ENCODE peak calls at places on chromosomes 11 and 22, in seven cellular contexts. One of them, this sample, is unnamed.

GRCh38 chr11:44632466-44633123 is 67.1 kb downstream of the CD82 start:
- DNase-seq in heart left ventricle: peak; percentile 65
- DNase-seq in cardiac muscle cell: peak; percentile 48
- DNase-seq in uterus: no peak
- DNase-seq in BJ: no peak
- DNase-seq in thoracic aorta: no peak
- DNase-seq in CD4-positive, alpha-beta T cell: peak; percentile 22
- DNase-seq in this sample: no peak

GRCh38 chr11:86577663-86578636 is 94.5 kb downstream of the ME3 start:
- DNase-seq in uterus: peak; percentile 87
- DNase-seq in CD4-positive, alpha-beta T cell: no peak
- DNase-seq in cardiac muscle cell: peak; percentile 90
- DNase-seq in heart left ventricle: peak; percentile 86
- DNase-seq in thoracic aorta: peak; percentile 38
- DNase-seq in BJ: peak; percentile 52
- DNase-seq in this sample: peak; percentile 65

GRCh38 chr11:133263332-133263731 is 269.0 kb downstream of the OPCML start:
- DNase-seq in uterus: no peak
- DNase-seq in CD4-positive, alpha-beta T cell: no peak
- DNase-seq in BJ: no peak
- DNase-seq in cardiac muscle cell: no peak
- DNase-seq in heart left ventricle: no peak
- DNase-seq in thoracic aorta: no peak
- DNase-seq in this sample: no peak

GRCh38 chr22:35409783-35410662 is 10.1 kb downstream of the MCM5 start:
- DNase-seq in heart left ventricle: peak; percentile 48
- DNase-seq in BJ: no peak
- DNase-seq in CD4-positive, alpha-beta T cell: no peak
- DNase-seq in thoracic aorta: no peak
- DNase-seq in uterus: no peak
- DNase-seq in cardiac muscle cell: peak; percentile 34
- DNase-seq in this sample: no peak

GRCh38 chr11:111454561-111455192 is 57.5 kb downstream of the BTG4 start:
- DNase-seq in CD4-positive, alpha-beta T cell: no peak
- DNase-seq in uterus: no peak
- DNase-seq in heart left ventricle: no peak
- DNase-seq in cardiac muscle cell: peak; percentile 67
- DNase-seq in thoracic aorta: no peak
- DNase-seq in BJ: no peak
- DNase-seq in this sample: no peak

GRCh38 chr22:38572065-38572464 is 2.1 kb upstream of the DMC1 start:
- DNase-seq in BJ: no peak
- DNase-seq in uterus: peak; percentile 34
- DNase-seq in heart left ventricle: no peak
- DNase-seq in cardiac muscle cell: peak; percentile 70
- DNase-seq in CD4-positive, alpha-beta T cell: peak; percentile 4
- DNase-seq in thoracic aorta: no peak
- DNase-seq in this sample: no peak

GRCh38 chr11:15229069-15229468 is 114.3 kb downstream of the INSC start:
- DNase-seq in CD4-positive, alpha-beta T cell: no peak
- DNase-seq in thoracic aorta: no peak
- DNase-seq in cardiac muscle cell: no peak
- DNase-seq in BJ: no peak
- DNase-seq in uterus: no peak
- DNase-seq in heart left ventricle: no peak
- DNase-seq in this sample: no peak

GRCh38 chr11:132681971-132682370 is 850.3 kb downstream of the OPCML start:
- DNase-seq in thoracic aorta: no peak
- DNase-seq in heart left ventricle: no peak
- DNase-seq in CD4-positive, alpha-beta T cell: no peak
- DNase-seq in cardiac muscle cell: no peak
- DNase-seq in BJ: no peak
- DNase-seq in uterus: no peak
- DNase-seq in this sample: no peak

GRCh38 chr11:115910379-115910778 is 406.2 kb upstream of the CADM1 start:
- DNase-seq in BJ: no peak
- DNase-seq in uterus: no peak
- DNase-seq in CD4-positive, alpha-beta T cell: no peak
- DNase-seq in heart left ventricle: no peak
- DNase-seq in thoracic aorta: no peak
- DNase-seq in cardiac muscle cell: no peak
- DNase-seq in this sample: no peak

GRCh38 chr11:68315581-68315920 is 3.2 kb downstream of the LRP5 start:
- DNase-seq in heart left ventricle: no peak
- DNase-seq in uterus: no peak
- DNase-seq in BJ: no peak
- DNase-seq in thoracic aorta: no peak
- DNase-seq in cardiac muscle cell: no peak
- DNase-seq in CD4-positive, alpha-beta T cell: no peak
- DNase-seq in this sample: no peak

GRCh38 chr11:31720666-31721199 is 90.4 kb downstream of the PAX6 start:
- DNase-seq in thoracic aorta: no peak
- DNase-seq in uterus: no peak
- DNase-seq in BJ: no peak
- DNase-seq in heart left ventricle: no peak
- DNase-seq in CD4-positive, alpha-beta T cell: no peak
- DNase-seq in cardiac muscle cell: no peak
- DNase-seq in this sample: no peak

GRCh38 chr11:128470081-128470480 is 117.3 kb downstream of the ETS1 start:
- DNase-seq in thoracic aorta: no peak
- DNase-seq in uterus: no peak
- DNase-seq in cardiac muscle cell: no peak
- DNase-seq in CD4-positive, alpha-beta T cell: no peak
- DNase-seq in BJ: no peak
- DNase-seq in heart left ventricle: no peak
- DNase-seq in this sample: no peak

GRCh38 chr11:9687736-9688494 is 24.0 kb downstream of the SWAP70 start:
- DNase-seq in thoracic aorta: no peak
- DNase-seq in uterus: no peak
- DNase-seq in heart left ventricle: no peak
- DNase-seq in BJ: no peak
- DNase-seq in cardiac muscle cell: peak; percentile 60
- DNase-seq in CD4-positive, alpha-beta T cell: no peak
- DNase-seq in this sample: no peak

GRCh38 chr11:65743928-65744698 is 23.5 kb upstream of the RNASEH2C start:
- DNase-seq in uterus: no peak
- DNase-seq in thoracic aorta: no peak
- DNase-seq in heart left ventricle: no peak
- DNase-seq in BJ: no peak
- DNase-seq in CD4-positive, alpha-beta T cell: no peak
- DNase-seq in cardiac muscle cell: peak; percentile 54
- DNase-seq in this sample: no peak

GRCh38 chr11:44979536-44980399 is 29.1 kb upstream of the TP53I11 start:
- DNase-seq in thoracic aorta: no peak
- DNase-seq in uterus: no peak
- DNase-seq in heart left ventricle: peak; percentile 64
- DNase-seq in CD4-positive, alpha-beta T cell: no peak
- DNase-seq in BJ: no peak
- DNase-seq in cardiac muscle cell: no peak
- DNase-seq in this sample: peak; percentile 78

GRCh38 chr11:65920035-65920802 is 993 bp downstream of the DRAP1 start:
- DNase-seq in CD4-positive, alpha-beta T cell: no peak
- DNase-seq in uterus: peak; percentile 35
- DNase-seq in BJ: no peak
- DNase-seq in thoracic aorta: no peak
- DNase-seq in heart left ventricle: no peak
- DNase-seq in cardiac muscle cell: no peak
- DNase-seq in this sample: no peak

GRCh38 chr11:10091314-10092045 is 202.5 kb downstream of the SBF2 start:
- DNase-seq in CD4-positive, alpha-beta T cell: no peak
- DNase-seq in thoracic aorta: no peak
- DNase-seq in uterus: no peak
- DNase-seq in BJ: no peak
- DNase-seq in cardiac muscle cell: peak; percentile 54
- DNase-seq in heart left ventricle: no peak
- DNase-seq in this sample: no peak

GRCh38 chr11:92180664-92181251 is 43.9 kb upstream of the FAT3 start:
- DNase-seq in cardiac muscle cell: peak; percentile 60
- DNase-seq in CD4-positive, alpha-beta T cell: no peak
- DNase-seq in uterus: no peak
- DNase-seq in thoracic aorta: no peak
- DNase-seq in BJ: peak; percentile 64
- DNase-seq in heart left ventricle: no peak
- DNase-seq in this sample: no peak

GRCh38 chr22:22926359-22927195 is 39.0 kb downstream of the IGLL5 start:
- DNase-seq in BJ: no peak
- DNase-seq in cardiac muscle cell: no peak
- DNase-seq in heart left ventricle: no peak
- DNase-seq in uterus: no peak
- DNase-seq in CD4-positive, alpha-beta T cell: no peak
- DNase-seq in thoracic aorta: no peak
- DNase-seq in this sample: no peak

GRCh38 chr11:43952401-43953342 is 10.2 kb downstream of the C11orf96 start:
- DNase-seq in CD4-positive, alpha-beta T cell: no peak
- DNase-seq in thoracic aorta: no peak
- DNase-seq in heart left ventricle: no peak
- DNase-seq in cardiac muscle cell: no peak
- DNase-seq in uterus: peak; percentile 15
- DNase-seq in BJ: no peak
- DNase-seq in this sample: no peak

GRCh38 chr22:31637938-31638618 is 23.9 kb downstream of the PISD start:
- DNase-seq in CD4-positive, alpha-beta T cell: no peak
- DNase-seq in thoracic aorta: no peak
- DNase-seq in BJ: no peak
- DNase-seq in heart left ventricle: peak; percentile 55
- DNase-seq in cardiac muscle cell: peak; percentile 54
- DNase-seq in uterus: no peak
- DNase-seq in this sample: no peak

GRCh38 chr22:43173976-43174720 is 12.8 kb downstream of the TTLL12 start:
- DNase-seq in BJ: no peak
- DNase-seq in CD4-positive, alpha-beta T cell: no peak
- DNase-seq in heart left ventricle: peak; percentile 20
- DNase-seq in thoracic aorta: no peak
- DNase-seq in uterus: no peak
- DNase-seq in cardiac muscle cell: no peak
- DNase-seq in this sample: no peak

GRCh38 chr11:12077535-12078280 is 32.7 kb upstream of the MICAL2 start:
- DNase-seq in uterus: no peak
- DNase-seq in cardiac muscle cell: no peak
- DNase-seq in heart left ventricle: no peak
- DNase-seq in thoracic aorta: no peak
- DNase-seq in BJ: no peak
- DNase-seq in CD4-positive, alpha-beta T cell: no peak
- DNase-seq in this sample: no peak

GRCh38 chr11:18145837-18146236 is 13.5 kb downstream of the MRGPRX3 start:
- DNase-seq in thoracic aorta: no peak
- DNase-seq in cardiac muscle cell: no peak
- DNase-seq in CD4-positive, alpha-beta T cell: no peak
- DNase-seq in heart left ventricle: no peak
- DNase-seq in uterus: no peak
- DNase-seq in BJ: no peak
- DNase-seq in this sample: no peak

GRCh38 chr11:18151581-18151980 is 19.2 kb downstream of the MRGPRX3 start:
- DNase-seq in CD4-positive, alpha-beta T cell: no peak
- DNase-seq in cardiac muscle cell: no peak
- DNase-seq in uterus: no peak
- DNase-seq in BJ: no peak
- DNase-seq in heart left ventricle: no peak
- DNase-seq in thoracic aorta: no peak
- DNase-seq in this sample: no peak
- H3K27me3 ChIP-seq in CD4-positive, alpha-beta T cell: peaks cover 5% of the 10 kb centered on the region
- H3K27me3 ChIP-seq in cardiac muscle cell: no peaks in the 10 kb centered on the region
- H3K27me3 ChIP-seq in uterus: no peaks in the 10 kb centered on the region
- H3K27me3 ChIP-seq in BJ: no peaks in the 10 kb centered on the region
- H3K27me3 ChIP-seq in heart left ventricle: no peaks in the 10 kb centered on the region
- H3K27me3 ChIP-seq in thoracic aorta: no peaks in the 10 kb centered on the region
- H3K27me3 ChIP-seq in this sample: peaks cover 28% of the 10 kb centered on the region

DNA sequence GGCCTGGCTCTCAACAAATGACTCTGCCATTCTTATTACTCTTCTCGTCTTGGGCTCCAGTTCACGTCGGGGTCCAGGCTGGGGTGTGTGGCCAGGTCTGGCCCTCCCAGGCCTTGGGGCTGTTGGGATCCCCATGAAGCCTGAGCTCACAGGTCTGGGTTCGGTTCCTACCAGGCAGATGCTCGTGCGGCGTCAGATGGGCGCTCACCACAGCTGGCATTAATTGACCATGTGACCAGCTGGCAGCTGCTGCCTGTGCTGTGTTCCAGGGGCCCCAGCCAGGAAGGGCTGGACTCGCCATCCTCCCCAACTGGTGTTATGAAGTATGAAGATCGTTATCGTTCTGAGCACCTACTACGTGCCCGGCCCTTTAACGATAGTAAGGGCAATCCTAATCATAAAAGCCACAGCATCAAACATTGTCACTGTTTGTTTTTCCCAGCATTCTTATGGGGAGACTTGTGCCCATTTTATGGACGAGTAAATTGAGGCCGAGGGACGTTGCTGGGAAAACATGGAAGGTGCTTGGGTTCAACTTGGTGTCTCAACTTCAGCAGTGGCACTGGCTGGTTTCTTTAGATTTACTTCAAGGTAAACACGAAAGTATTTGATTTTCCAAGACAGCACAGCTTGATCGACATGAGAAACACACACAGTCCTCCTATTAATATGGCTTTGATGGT is 26.8 kb upstream of the CACNG2 start:
- DNase-seq in BJ: no peak
- DNase-seq in heart left ventricle: no peak
- DNase-seq in thoracic aorta: no peak
- DNase-seq in cardiac muscle cell: no peak
- DNase-seq in uterus: no peak
- DNase-seq in CD4-positive, alpha-beta T cell: no peak
- DNase-seq in this sample: no peak
- H3K27me3 ChIP-seq in BJ: peaks cover 7% of the 10 kb centered on the region
- H3K27me3 ChIP-seq in heart left ventricle: no peaks in the 10 kb centered on the region
- H3K27me3 ChIP-seq in thoracic aorta: no peaks in the 10 kb centered on the region
- H3K27me3 ChIP-seq in cardiac muscle cell: peaks cover 7% of the 10 kb centered on the region
- H3K27me3 ChIP-seq in uterus: no peaks in the 10 kb centered on the region
- H3K27me3 ChIP-seq in CD4-positive, alpha-beta T cell: peaks cover 5% of the 10 kb centered on the region
- H3K27me3 ChIP-seq in this sample: no peaks in the 10 kb centered on the region

GRCh38 chr22:37418627-37419369 is 8.5 kb downstream of the ELFN2 start:
- DNase-seq in heart left ventricle: no peak
- DNase-seq in thoracic aorta: no peak
- DNase-seq in uterus: no peak
- DNase-seq in cardiac muscle cell: no peak
- DNase-seq in BJ: no peak
- DNase-seq in CD4-positive, alpha-beta T cell: no peak
- DNase-seq in this sample: no peak
- H3K27me3 ChIP-seq in heart left ventricle: peaks cover 39% of the 10 kb centered on the region
- H3K27me3 ChIP-seq in thoracic aorta: no peaks in the 10 kb centered on the region
- H3K27me3 ChIP-seq in uterus: peaks cover 2% of the 10 kb centered on the region
- H3K27me3 ChIP-seq in cardiac muscle cell: peaks cover 62% of the 10 kb centered on the region
- H3K27me3 ChIP-seq in BJ: peaks cover 18% of the 10 kb centered on the region
- H3K27me3 ChIP-seq in CD4-positive, alpha-beta T cell: peaks cover 39% of the 10 kb centered on the region
- H3K27me3 ChIP-seq in this sample: no peaks in the 10 kb centered on the region

DNA sequence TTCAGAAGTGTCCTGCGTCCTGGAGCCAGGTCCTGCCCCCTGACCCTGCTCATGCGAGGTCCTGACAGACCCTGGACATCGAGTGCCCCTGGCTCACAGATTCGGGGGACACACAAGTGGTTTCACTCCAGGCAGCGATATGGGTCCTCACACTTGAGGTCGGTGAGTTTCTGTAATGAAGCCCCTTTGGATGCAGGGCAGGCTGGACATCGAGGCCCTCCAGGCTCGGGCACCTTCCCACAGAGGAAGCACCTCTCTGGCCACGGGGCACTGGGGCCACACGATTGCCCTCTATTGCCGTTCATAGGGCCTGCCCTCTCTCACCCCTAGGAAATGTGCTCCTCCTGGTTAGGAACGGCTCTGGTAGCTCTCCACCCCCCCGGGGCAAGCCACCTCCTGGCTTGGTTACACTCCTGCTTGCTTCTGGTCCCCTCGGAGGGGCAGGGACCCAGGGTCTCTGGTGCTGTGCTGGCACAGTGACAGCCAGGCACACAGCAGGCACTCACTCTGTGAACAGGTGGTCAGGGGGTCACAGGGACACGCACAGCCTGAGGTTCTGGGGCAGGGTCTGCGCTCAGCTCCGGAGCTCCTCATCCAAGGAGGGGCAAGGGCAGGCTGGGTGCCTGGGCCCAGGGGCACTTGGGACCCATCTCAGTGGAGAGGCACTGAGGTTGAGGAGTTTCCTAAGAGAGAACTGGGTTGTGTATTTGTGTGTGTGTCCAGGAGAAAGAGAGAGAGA is 907.7 kb downstream of the BRD1 start:
- DNase-seq in CD4-positive, alpha-beta T cell: no peak
- DNase-seq in BJ: no peak
- DNase-seq in thoracic aorta: no peak
- DNase-seq in uterus: no peak
- DNase-seq in heart left ventricle: no peak
- DNase-seq in cardiac muscle cell: no peak
- DNase-seq in this sample: no peak
- H3K27me3 ChIP-seq in CD4-positive, alpha-beta T cell: peaks cover 33% of the 10 kb centered on the region
- H3K27me3 ChIP-seq in BJ: no peaks in the 10 kb centered on the region
- H3K27me3 ChIP-seq in thoracic aorta: no peaks in the 10 kb centered on the region
- H3K27me3 ChIP-seq in uterus: peaks cover 10% of the 10 kb centered on the region
- H3K27me3 ChIP-seq in heart left ventricle: no peaks in the 10 kb centered on the region
- H3K27me3 ChIP-seq in cardiac muscle cell: no peaks in the 10 kb centered on the region
- H3K27me3 ChIP-seq in this sample: no peaks in the 10 kb centered on the region